ENCODE peak calls at places on chromosomes 6 and 20, in five cellular contexts. H, G, Y, R and A are unnamed samples.

GRCh38 chr20:25539742-25540201 is 45.6 kb downstream of the NINL start:
- DNase-seq in H (no peak), G (no peak), Y (no peak), R (no peak), A (no peak)

GRCh38 chr6:43969158-43969981 is 157.9 kb downstream of the MRPL14 start:
- DNase-seq in H (no peak), G (no peak), Y (no peak), R (peak), A (no peak)

GRCh38 chr6:147177286-147177685 is 26.9 kb upstream of the STXBP5 start:
- DNase-seq in H (no peak), G (no peak), Y (no peak), R (no peak), A (no peak)

GRCh38 chr6:81977488-81977887 is 225.0 kb upstream of the TENT5A start:
- DNase-seq in H (no peak), G (no peak), Y (no peak), R (no peak), A (no peak)

GRCh38 chr6:108778421-108779186 is 69.6 kb upstream of the ARMC2 start:
- DNase-seq in H (no peak), G (no peak), Y (no peak), R (no peak), A (no peak)

GRCh38 chr6:125584468-125584939 is 164.9 kb upstream of the HEY2 start:
- DNase-seq in H (no peak), G (no peak), Y (no peak), R (no peak), A (peak)

GRCh38 chr6:44029489-44030185 is 97.6 kb downstream of the MRPL14 start:
- DNase-seq in H (no peak), G (no peak), Y (no peak), R (no peak), A (no peak)

GRCh38 chr6:148629910-148630470 is 116.8 kb upstream of the UST start:
- DNase-seq in H (no peak), G (no peak), Y (no peak), R (no peak), A (no peak)

GRCh38 chr6:11805259-11806053 is 26.9 kb upstream of the ADTRP start:
- DNase-seq in H (no peak), G (peak), Y (peak), R (no peak), A (no peak)

GRCh38 chr6:85569323-85569722 is 24.3 kb downstream of the SNX14 start:
- DNase-seq in H (no peak), G (no peak), Y (no peak), R (no peak), A (no peak)

GRCh38 chr6:100217225-100217624 is 223.2 kb upstream of the MCHR2 start:
- DNase-seq in H (no peak), G (no peak), Y (no peak), R (no peak), A (no peak)

GRCh38 chr6:134546962-134547645 is 229.2 kb upstream of the SGK1 start:
- DNase-seq in H (no peak), G (no peak), Y (no peak), R (no peak), A (no peak)

GRCh38 chr6:76774750-76775396 is 688.4 kb downstream of the HTR1B start:
- DNase-seq in H (peak), G (no peak), Y (no peak), R (peak), A (no peak)

GRCh38 chr20:57399587-57400261 is 8.5 kb downstream of the RBM38 start:
- DNase-seq in H (no peak), G (no peak), Y (peak), R (peak), A (no peak)

GRCh38 chr6:170295519-170296422 is 4.9 kb upstream of the DLL1 start:
- DNase-seq in H (no peak), G (no peak), Y (peak), R (peak), A (no peak)

GRCh38 chr6:37710616-37711015 is 12.9 kb upstream of the MDGA1 start:
- DNase-seq in H (no peak), G (no peak), Y (no peak), R (no peak), A (no peak)

GRCh38 chr20:45963059-45964011 is 8.7 kb downstream of the ZNF335 start:
- DNase-seq in H (no peak), G (no peak), Y (no peak), R (no peak), A (peak)

GRCh38 chr20:50729925-50730764 is 1.2 kb upstream of the PARD6B start:
- DNase-seq in H (no peak), G (peak), Y (peak), R (no peak), A (no peak)

GRCh38 chr6:97524846-97525245 is 241.8 kb upstream of the MMS22L start:
- DNase-seq in H (no peak), G (no peak), Y (no peak), R (no peak), A (no peak)

GRCh38 chr6:37763413-37763812 is 56.1 kb upstream of the ZFAND3 start:
- DNase-seq in H (no peak), G (no peak), Y (no peak), R (no peak), A (no peak)

GRCh38 chr6:161021978-161022743 is 30.6 kb downstream of the MAP3K4 start:
- DNase-seq in H (no peak), G (no peak), Y (no peak), R (no peak), A (no peak)

GRCh38 chr6:5759571-5759970 is 247.2 kb downstream of the NRN1 start:
- DNase-seq in H (no peak), G (no peak), Y (no peak), R (no peak), A (no peak)

GRCh38 chr20:6140947-6141346 is 18.1 kb upstream of the FERMT1 start:
- DNase-seq in H (no peak), G (no peak), Y (no peak), R (no peak), A (no peak)

GRCh38 chr20:4961746-4962145 is 39.6 kb downstream of the SLC23A2 start:
- DNase-seq in H (no peak), G (no peak), Y (no peak), R (no peak), A (no peak)

GRCh38 chr6:91268941-91269340 is 682.1 kb upstream of the MAP3K7 start:
- DNase-seq in H (no peak), G (no peak), Y (no peak), R (no peak), A (no peak)

GRCh38 chr6:107576852-107577251 is 86.9 kb downstream of the SOBP start:
- DNase-seq in H (no peak), G (no peak), Y (no peak), R (no peak), A (no peak)

GRCh38 chr20:40933758-40934157 is 94.9 kb upstream of the TOP1 start:
- DNase-seq in H (no peak), G (no peak), Y (no peak), R (no peak), A (no peak)

GRCh38 chr6:108587258-108588059 is 26.7 kb downstream of the FOXO3 start:
- DNase-seq in H (no peak), G (no peak), Y (no peak), R (no peak), A (no peak)

GRCh38 chr6:38214159-38214558 is 394.6 kb downstream of the ZFAND3 start:
- DNase-seq in H (no peak), G (no peak), Y (no peak), R (no peak), A (no peak)

GRCh38 chr20:59648720-59649119 is 44.4 kb downstream of the PHACTR3 start:
- DNase-seq in H (no peak), G (no peak), Y (no peak), R (no peak), A (no peak)

GRCh38 chr20:59526242-59527225 is 77.8 kb upstream of the PHACTR3 start:
- DNase-seq in H (no peak), G (no peak), Y (no peak), R (no peak), A (no peak)

GRCh38 chr20:62998449-62998848 is 8.3 kb downstream of the BHLHE23 start:
- DNase-seq in H (no peak), G (no peak), Y (no peak), R (no peak), A (no peak)

GRCh38 chr6:16494781-16495180 is 256.4 kb downstream of the GMPR start:
- DNase-seq in H (no peak), G (no peak), Y (peak), R (no peak), A (no peak)

GRCh38 chr6:6851059-6851658 is 256.6 kb upstream of the RREB1 start:
- DNase-seq in H (peak), G (peak), Y (peak), R (peak), A (peak)

GRCh38 chr20:58893355-58894151 is 41.0 kb downstream of the GNAS start:
- DNase-seq in H (no peak), G (no peak), Y (no peak), R (no peak), A (no peak)

GRCh38 chr6:158021814-158022748 is 40.4 kb downstream of the SYNJ2 start:
- DNase-seq in H (no peak), G (no peak), Y (no peak), R (no peak), A (no peak)

GRCh38 chr6:90256698-90257485 is 39.8 kb downstream of the BACH2 start:
- DNase-seq in H (no peak), G (no peak), Y (no peak), R (no peak), A (no peak)

GRCh38 chr20:24948939-24949679 is at the start of gene CST7:
- DNase-seq in H (peak), G (peak), Y (peak), R (peak), A (no peak)

GRCh38 chr6:3073382-3073781 is 5.1 kb downstream of the RIPK1 start:
- DNase-seq in H (no peak), G (no peak), Y (no peak), R (no peak), A (no peak)

GRCh38 chr6:3072798-3073197 is 4.5 kb downstream of the RIPK1 start:
- DNase-seq in H (no peak), G (no peak), Y (no peak), R (no peak), A (no peak)

GRCh38 chr6:3063733-3064700 is 4.3 kb upstream of the RIPK1 start:
- DNase-seq in H (peak), G (peak), Y (peak), R (peak), A (peak)

GRCh38 chr6:3071568-3071967 is 3.3 kb downstream of the RIPK1 start:
- DNase-seq in H (no peak), G (no peak), Y (no peak), R (no peak), A (no peak)

GRCh38 chr6:3068329-3069223 is at the start of gene RIPK1:
- DNase-seq in H (peak), G (peak), Y (peak), R (peak), A (peak)
- TF ChIP-seq CTCF in H (peak), G (no peak), Y (peak), R (no peak), A (peak)

DNA sequence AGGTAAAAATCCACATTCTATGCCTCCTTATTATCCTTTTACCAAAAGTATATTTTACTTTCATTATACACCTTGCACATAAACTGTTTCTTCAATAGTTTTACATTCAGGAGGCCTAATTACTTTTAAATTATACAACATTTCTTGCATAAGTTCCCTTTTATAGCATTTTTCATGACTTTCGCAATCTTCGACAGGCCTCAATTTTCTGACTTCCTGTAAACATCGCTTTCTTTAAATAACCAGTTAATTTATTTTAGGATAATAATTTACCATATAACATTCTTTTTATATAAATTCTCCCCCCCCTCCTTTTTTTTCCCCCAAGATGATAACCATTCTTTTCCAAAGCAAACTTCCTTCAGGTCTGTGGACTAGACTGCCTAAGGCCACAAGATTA is 9.2 kb downstream of the SLC35A1 start:
- DNase-seq in H (no peak), G (no peak), Y (no peak), R (no peak), A (no peak)
- TF ChIP-seq CTCF in H (no peak), G (no peak), Y (no peak), R (no peak), A (no peak)

GRCh38 chr6:30037182-30037788 is 23.8 kb upstream of the POLR1H start:
- DNase-seq in H (no peak), G (no peak), Y (no peak), R (no peak), A (no peak)
- TF ChIP-seq CTCF in H (peak), G (peak), Y (peak), R (peak), A (peak)

DNA sequence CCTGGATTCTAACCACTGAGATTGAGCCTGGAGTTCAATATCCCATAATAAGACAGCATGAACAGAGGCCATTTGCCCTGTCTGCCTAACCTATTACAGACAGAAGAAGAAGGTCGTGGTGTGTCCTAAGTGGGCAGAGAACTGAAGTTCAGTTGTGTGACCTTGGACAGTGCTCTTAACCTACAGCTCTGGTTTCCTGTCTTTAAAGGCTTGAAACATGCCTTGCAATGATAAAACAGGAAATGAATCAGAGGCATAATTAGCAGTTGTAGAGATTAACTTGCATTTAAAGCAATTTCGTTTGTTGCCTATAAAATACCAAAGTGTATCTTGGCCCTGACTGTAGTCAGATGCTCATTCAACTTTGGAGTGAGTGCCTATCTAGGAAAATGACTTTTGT is 507.2 kb upstream of the CHD6 start:
- DNase-seq in H (no peak), G (no peak), Y (no peak), R (no peak), A (no peak)
- TF ChIP-seq CTCF in H (no peak), G (no peak), Y (no peak), R (no peak), A (no peak)

DNA sequence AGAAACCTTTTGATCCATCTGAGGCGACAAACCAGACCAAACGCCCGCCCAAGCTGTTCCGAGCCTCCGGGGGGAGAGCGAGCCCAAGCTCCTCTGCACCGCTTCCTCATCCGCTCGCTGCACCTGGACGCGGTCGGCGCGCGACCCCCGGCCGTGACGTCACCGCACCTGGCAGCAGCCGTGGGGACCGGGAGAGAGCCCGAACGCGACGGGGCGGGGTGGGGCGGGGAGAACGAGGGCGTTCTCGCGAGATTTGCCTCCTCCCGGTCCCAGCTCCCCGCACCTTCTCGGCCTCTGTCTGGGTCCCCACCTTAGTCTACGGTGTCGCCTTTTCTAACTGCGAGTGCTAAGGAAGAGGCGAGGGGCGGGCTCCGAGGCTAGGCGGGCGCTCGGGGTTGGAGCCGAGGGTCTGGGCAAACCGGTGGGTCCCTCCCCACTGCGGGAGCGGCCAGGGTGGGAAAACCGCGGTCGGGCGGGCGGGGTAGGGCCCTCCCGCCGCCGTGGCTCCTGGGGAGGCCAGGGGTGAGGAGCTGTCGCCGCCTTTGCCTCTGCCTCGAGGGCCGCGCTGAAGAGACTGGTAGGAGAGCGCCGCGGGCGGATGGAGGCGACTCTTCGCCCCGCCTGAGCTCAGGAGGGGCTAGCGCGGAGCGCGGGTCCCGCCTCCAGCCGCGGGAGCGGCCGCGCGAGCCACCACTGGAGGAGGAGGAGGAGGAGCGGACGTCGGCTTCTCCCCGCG is at the start of gene CD2AP:
- DNase-seq in H (peak), G (peak), Y (peak), R (peak), A (peak)
- TF ChIP-seq CTCF in H (no peak), G (no peak), Y (peak), R (no peak), A (peak)

GRCh38 chr20:12287575-12287974 is 369.9 kb downstream of the BTBD3 start:
- DNase-seq in H (no peak), G (no peak), Y (no peak), R (no peak), A (peak)
- TF ChIP-seq CTCF in H (no peak), G (no peak), Y (no peak), R (no peak), A (no peak)

GRCh38 chr20:44653536-44653935 is 2.0 kb upstream of the ADA start:
- DNase-seq in H (no peak), G (no peak), Y (no peak), R (no peak), A (no peak)

GRCh38 chr20:44649976-44650375 is 1.5 kb downstream of the ADA start:
- DNase-seq in H (no peak), G (no peak), Y (no peak), R (no peak), A (no peak)

GRCh38 chr20:44650777-44651493 is 564 bp downstream of the ADA start:
- DNase-seq in H (peak), G (peak), Y (no peak), R (no peak), A (no peak)

GRCh38 chr20:44648579-44648978 is 2.9 kb downstream of the ADA start:
- DNase-seq in H (no peak), G (no peak), Y (no peak), R (no peak), A (no peak)

GRCh38 chr20:44651507-44652373 is at the start of gene ADA:
- DNase-seq in H (peak), G (peak), Y (peak), R (peak), A (no peak)
- TF ChIP-seq CTCF in H (no peak), G (no peak), Y (no peak), R (no peak), A (no peak)

GRCh38 chr6:40588070-40588384 is 863 bp upstream of the LRFN2 start:
- DNase-seq in H (no peak), G (no peak), Y (no peak), R (no peak), A (no peak)
- TF ChIP-seq CTCF in H (no peak), G (no peak), Y (no peak), R (no peak), A (no peak)

DNA sequence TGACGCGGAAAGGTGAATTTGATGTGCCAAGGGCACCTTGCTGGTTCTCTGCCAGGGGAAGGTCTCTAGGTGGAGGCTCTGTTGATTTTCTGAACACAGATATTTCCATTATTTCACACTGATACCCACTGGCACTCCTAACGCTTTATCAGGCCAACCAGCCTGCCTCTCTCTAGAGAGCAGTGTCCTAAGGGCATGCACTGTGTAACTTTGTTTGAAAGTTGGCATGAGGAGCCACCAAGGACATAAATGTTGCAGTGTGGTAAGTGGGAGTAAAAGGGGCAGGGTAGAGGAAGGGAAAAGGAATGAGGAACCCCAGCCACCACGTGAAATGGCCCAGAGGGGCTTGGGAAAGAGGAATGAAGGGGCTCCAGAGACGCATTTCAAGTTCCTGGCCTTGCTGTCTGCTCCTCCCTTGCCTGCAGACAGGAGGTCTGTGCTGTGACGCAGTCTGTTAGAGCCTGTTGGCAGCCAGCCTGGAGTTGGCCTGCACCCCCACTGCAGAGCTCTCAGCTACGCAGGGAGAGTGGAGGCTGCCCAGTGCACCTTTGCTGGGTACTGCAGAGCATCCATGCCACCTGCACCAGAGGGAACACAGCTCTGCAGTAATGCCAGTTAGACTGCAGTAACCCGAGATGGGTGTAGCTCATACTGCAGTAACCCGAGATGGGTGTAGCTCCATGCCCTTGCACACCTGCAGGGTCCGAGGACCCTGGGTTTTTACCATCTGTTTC is 86.9 kb upstream of the SNAP25 start:
- DNase-seq in H (peak), G (no peak), Y (peak), R (peak), A (no peak)
- TF ChIP-seq CTCF in H (no peak), G (no peak), Y (no peak), R (no peak), A (no peak)